ENCODE peak calls at places on chromosomes 7 and 10, in eight cellular contexts. D, N, C, G, O, U, W and F are unnamed samples.

GRCh38 chr10:48684792-48685651 is at the start of gene WDFY4:
- DNase-seq in D (no peak), N (no peak), C (peak; percentile 85), G (peak; percentile 88), O (no peak), U (no peak), W (no peak), F (no peak)

GRCh38 chr7:70587739-70588138 is 544.2 kb upstream of the GALNT17 start:
- DNase-seq in D (no peak), N (no peak), C (no peak), G (no peak), O (no peak), U (no peak), W (no peak), F (no peak)

GRCh38 chr10:90583416-90583815 is 274.4 kb downstream of the HTR7 start:
- DNase-seq in D (no peak), N (no peak), C (no peak), G (no peak), O (no peak), U (no peak), W (no peak), F (peak; percentile 19)

GRCh38 chr10:3180361-3180760 is 7.8 kb upstream of the PITRM1 start:
- DNase-seq in D (no peak), N (no peak), C (no peak), G (no peak), O (no peak), U (no peak), W (no peak), F (no peak)

GRCh38 chr7:4753610-4754432 is 21.6 kb upstream of the AP5Z1 start:
- DNase-seq in D (peak; percentile 73), N (peak; percentile 76), C (peak; percentile 71), G (peak; percentile 85), O (peak; percentile 77), U (peak; percentile 32), W (peak; percentile 87), F (no peak)

GRCh38 chr7:148277042-148277660 is 313.4 kb upstream of the C7orf33 start:
- DNase-seq in D (no peak), N (no peak), C (no peak), G (no peak), O (no peak), U (no peak), W (no peak), F (no peak)

GRCh38 chr10:77179015-77179695 is 458.5 kb downstream of the KCNMA1 start:
- DNase-seq in D (no peak), N (peak; percentile 32), C (no peak), G (no peak), O (peak; percentile 51), U (peak; percentile 95), W (no peak), F (peak; percentile 89)

GRCh38 chr10:66538908-66539307 is 386.9 kb upstream of the LRRTM3 start:
- DNase-seq in D (no peak), N (no peak), C (no peak), G (no peak), O (no peak), U (no peak), W (no peak), F (no peak)

GRCh38 chr7:134827889-134828288 is 48.5 kb downstream of the CALD1 start:
- DNase-seq in D (no peak), N (no peak), C (no peak), G (no peak), O (no peak), U (peak; percentile 85), W (no peak), F (peak; percentile 67)

GRCh38 chr7:155300641-155301452 is 3.2 kb downstream of the INSIG1 start:
- DNase-seq in D (no peak), N (no peak), C (no peak), G (no peak), O (no peak), U (no peak), W (no peak), F (no peak)

GRCh38 chr10:74542077-74542476 is 284.3 kb upstream of the KAT6B start:
- DNase-seq in D (no peak), N (no peak), C (no peak), G (no peak), O (no peak), U (peak; percentile 90), W (no peak), F (no peak)

DNA sequence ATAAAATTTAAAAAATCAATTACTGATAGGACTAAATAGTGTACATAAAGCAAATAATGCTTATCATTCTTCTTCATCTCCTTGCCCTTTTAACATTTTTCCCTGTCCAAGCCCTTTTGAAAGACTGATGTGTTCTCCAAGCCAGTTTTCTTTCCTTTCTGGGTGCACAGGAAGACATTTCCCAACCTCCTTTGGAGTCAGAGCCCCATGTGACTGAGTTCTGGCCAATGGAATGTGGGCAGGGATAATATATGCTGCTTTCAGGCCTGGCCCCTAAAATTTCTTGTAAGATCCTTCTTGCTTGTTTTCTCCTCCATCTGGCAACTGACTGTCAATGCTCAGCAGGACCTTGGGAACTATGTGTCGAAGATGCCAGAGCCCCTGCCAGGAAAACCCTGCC is 197.5 kb downstream of the EMX2 start:
- DNase-seq in D (no peak), N (no peak), C (no peak), G (no peak), O (no peak), U (no peak), W (no peak), F (no peak)
- TF ChIP-seq CTCF in D (no peak), N (no peak), C (no peak), G (no peak), O (no peak), U (no peak), W (no peak), F (no peak)

GRCh38 chr7:16739863-16740622 is 13.5 kb upstream of the TSPAN13 start:
- DNase-seq in D (no peak), N (peak; percentile 66), C (no peak), G (no peak), O (peak; percentile 70), U (peak; percentile 98), W (peak; percentile 63), F (peak; percentile 72)
- H3K4me3 ChIP-seq in D (no peak overlapping the region), N (no peak overlapping the region), C (no peak overlapping the region), G (no peak overlapping the region), O (no peak overlapping the region), U (no peak overlapping the region), W (no peak overlapping the region), F (no peak overlapping the region)

GRCh38 chr7:25215694-25216335 is 12.5 kb downstream of the NPVF start:
- DNase-seq in D (no peak), N (no peak), C (peak; percentile 27), G (peak; percentile 8), O (no peak), U (no peak), W (no peak), F (no peak)
- TF ChIP-seq CTCF in D (peak; percentile 20), N (no peak), C (no peak), G (no peak), O (no peak), U (no peak), W (peak; percentile 7), F (no peak)

GRCh38 chr7:24932815-24933214 is 47.2 kb downstream of the OSBPL3 start:
- DNase-seq in D (no peak), N (peak; percentile 10), C (peak; percentile 87), G (peak; percentile 37), O (no peak), U (no peak), W (no peak), F (peak; percentile 48)

GRCh38 chr7:24930856-24931255 is 49.1 kb downstream of the OSBPL3 start:
- DNase-seq in D (no peak), N (no peak), C (no peak), G (no peak), O (no peak), U (no peak), W (no peak), F (no peak)

GRCh38 chr7:24932389-24932788 is 47.6 kb downstream of the OSBPL3 start:
- DNase-seq in D (no peak), N (no peak), C (no peak), G (no peak), O (no peak), U (no peak), W (no peak), F (no peak)

GRCh38 chr7:24931787-24932186 is 48.2 kb downstream of the OSBPL3 start:
- DNase-seq in D (no peak), N (no peak), C (no peak), G (no peak), O (no peak), U (no peak), W (no peak), F (no peak)

GRCh38 chr7:24933298-24933697 is 46.7 kb downstream of the OSBPL3 start:
- DNase-seq in D (no peak), N (no peak), C (no peak), G (no peak), O (no peak), U (no peak), W (no peak), F (no peak)
- H3K4me3 ChIP-seq in D (no peak overlapping the region), N (no peak overlapping the region), C (peak overlapping the region; percentile 59), G (peak overlapping the region; percentile 38), O (no peak overlapping the region), U (no peak overlapping the region), W (no peak overlapping the region), F (no peak overlapping the region)

GRCh38 chr10:26269754-26270153 is 53.2 kb downstream of the GAD2 start:
- DNase-seq in D (peak; percentile 55), N (no peak), C (peak; percentile 71), G (peak; percentile 27), O (no peak), U (peak; percentile 33), W (peak; percentile 62), F (peak; percentile 3)
- TF ChIP-seq CTCF in D (peak; percentile 41), N (no peak), C (peak; percentile 80), G (peak; percentile 20), O (no peak), U (peak; percentile 2), W (peak; percentile 24), F (no peak)